ENCODE peak calls at places on chromosomes 16 and 17, in seven cellular contexts. One of them, this sample, is unnamed.

GRCh38 chr16:8070501-8070900 is 519.8 kb downstream of the TMEM114 start:
- DNase-seq in left ventricle myocardium inferior: no peak
- DNase-seq in MM.1S: no peak
- DNase-seq in spleen: no peak
- DNase-seq in dorsolateral prefrontal cortex: peak
- DNase-seq in pancreas: no peak
- DNase-seq in neural progenitor cell: no peak
- DNase-seq in this sample: no peak

GRCh38 chr17:56681561-56682266 is 88.2 kb downstream of the NOG start:
- DNase-seq in left ventricle myocardium inferior: no peak
- DNase-seq in MM.1S: peak
- DNase-seq in spleen: no peak
- DNase-seq in dorsolateral prefrontal cortex: no peak
- DNase-seq in pancreas: no peak
- DNase-seq in neural progenitor cell: no peak
- DNase-seq in this sample: no peak

GRCh38 chr16:65574311-65574966 is 452.6 kb upstream of the CDH11 start:
- DNase-seq in left ventricle myocardium inferior: no peak
- DNase-seq in MM.1S: no peak
- DNase-seq in spleen: no peak
- DNase-seq in dorsolateral prefrontal cortex: no peak
- DNase-seq in pancreas: no peak
- DNase-seq in neural progenitor cell: no peak
- DNase-seq in this sample: no peak

GRCh38 chr16:6035161-6035560 is 937.6 kb upstream of the EEF2KMT start:
- DNase-seq in left ventricle myocardium inferior: no peak
- DNase-seq in MM.1S: no peak
- DNase-seq in spleen: no peak
- DNase-seq in dorsolateral prefrontal cortex: peak
- DNase-seq in pancreas: no peak
- DNase-seq in neural progenitor cell: no peak
- DNase-seq in this sample: no peak

GRCh38 chr16:21950782-21951521 is 2.2 kb upstream of the UQCRC2 start:
- DNase-seq in left ventricle myocardium inferior: no peak
- DNase-seq in MM.1S: peak
- DNase-seq in spleen: no peak
- DNase-seq in dorsolateral prefrontal cortex: no peak
- DNase-seq in pancreas: no peak
- DNase-seq in neural progenitor cell: peak
- DNase-seq in this sample: no peak

GRCh38 chr17:79609175-79609589 is 1.7 kb downstream of the RBFOX3 start:
- DNase-seq in left ventricle myocardium inferior: no peak
- DNase-seq in MM.1S: no peak
- DNase-seq in spleen: no peak
- DNase-seq in dorsolateral prefrontal cortex: no peak
- DNase-seq in pancreas: no peak
- DNase-seq in neural progenitor cell: peak
- DNase-seq in this sample: no peak

GRCh38 chr17:75317671-75318070 is 28.4 kb upstream of the SLC25A19 start:
- DNase-seq in left ventricle myocardium inferior: no peak
- DNase-seq in MM.1S: no peak
- DNase-seq in spleen: peak
- DNase-seq in dorsolateral prefrontal cortex: no peak
- DNase-seq in pancreas: no peak
- DNase-seq in neural progenitor cell: peak
- DNase-seq in this sample: no peak

GRCh38 chr17:77391668-77392375 is 251.1 kb downstream of the SEC14L1 start:
- DNase-seq in left ventricle myocardium inferior: peak
- DNase-seq in MM.1S: no peak
- DNase-seq in spleen: no peak
- DNase-seq in dorsolateral prefrontal cortex: no peak
- DNase-seq in pancreas: no peak
- DNase-seq in neural progenitor cell: peak
- DNase-seq in this sample: no peak

GRCh38 chr17:3886776-3887175 is 6.1 kb downstream of the CAMKK1 start:
- DNase-seq in left ventricle myocardium inferior: no peak
- DNase-seq in MM.1S: no peak
- DNase-seq in spleen: peak
- DNase-seq in dorsolateral prefrontal cortex: no peak
- DNase-seq in pancreas: peak
- DNase-seq in neural progenitor cell: no peak
- DNase-seq in this sample: peak

GRCh38 chr17:83192161-83192788 is 112.9 kb downstream of the METRNL start:
- DNase-seq in left ventricle myocardium inferior: peak
- DNase-seq in MM.1S: no peak
- DNase-seq in spleen: peak
- DNase-seq in dorsolateral prefrontal cortex: no peak
- DNase-seq in pancreas: peak
- DNase-seq in neural progenitor cell: no peak
- DNase-seq in this sample: peak

GRCh38 chr17:1709971-1710806 is at the start of gene TLCD2:
- DNase-seq in left ventricle myocardium inferior: peak
- DNase-seq in MM.1S: no peak
- DNase-seq in spleen: peak
- DNase-seq in dorsolateral prefrontal cortex: no peak
- DNase-seq in pancreas: peak
- DNase-seq in neural progenitor cell: peak
- DNase-seq in this sample: peak

GRCh38 chr17:29158096-29158495 is 22.1 kb downstream of the MYO18A start:
- DNase-seq in left ventricle myocardium inferior: no peak
- DNase-seq in MM.1S: no peak
- DNase-seq in spleen: peak
- DNase-seq in dorsolateral prefrontal cortex: peak
- DNase-seq in pancreas: no peak
- DNase-seq in neural progenitor cell: no peak
- DNase-seq in this sample: no peak

GRCh38 chr16:49556252-49557069 is 182.9 kb downstream of the C16orf78 start:
- DNase-seq in left ventricle myocardium inferior: no peak
- DNase-seq in MM.1S: peak
- DNase-seq in spleen: peak
- DNase-seq in dorsolateral prefrontal cortex: no peak
- DNase-seq in pancreas: no peak
- DNase-seq in neural progenitor cell: peak
- DNase-seq in this sample: no peak

GRCh38 chr16:88479795-88480760 is 27.0 kb downstream of the ZFPM1 start:
- DNase-seq in left ventricle myocardium inferior: no peak
- DNase-seq in MM.1S: no peak
- DNase-seq in spleen: peak
- DNase-seq in dorsolateral prefrontal cortex: no peak
- DNase-seq in pancreas: peak
- DNase-seq in neural progenitor cell: no peak
- DNase-seq in this sample: no peak

GRCh38 chr17:11948791-11949190 is 48.5 kb downstream of the ZNF18 start:
- DNase-seq in left ventricle myocardium inferior: no peak
- DNase-seq in MM.1S: no peak
- DNase-seq in spleen: no peak
- DNase-seq in dorsolateral prefrontal cortex: no peak
- DNase-seq in pancreas: peak
- DNase-seq in neural progenitor cell: no peak
- DNase-seq in this sample: no peak

GRCh38 chr16:85005278-85006069 is 5.9 kb downstream of the ZDHHC7 start:
- DNase-seq in left ventricle myocardium inferior: no peak
- DNase-seq in MM.1S: no peak
- DNase-seq in spleen: no peak
- DNase-seq in dorsolateral prefrontal cortex: no peak
- DNase-seq in pancreas: no peak
- DNase-seq in neural progenitor cell: no peak
- DNase-seq in this sample: peak

GRCh38 chr16:3583303-3584038 is 6.3 kb upstream of the NLRC3 start:
- DNase-seq in left ventricle myocardium inferior: no peak
- DNase-seq in MM.1S: no peak
- DNase-seq in spleen: no peak
- DNase-seq in dorsolateral prefrontal cortex: no peak
- DNase-seq in pancreas: no peak
- DNase-seq in neural progenitor cell: no peak
- DNase-seq in this sample: no peak

GRCh38 chr17:31431098-31431794 is 39.8 kb downstream of the RAB11FIP4 start:
- DNase-seq in left ventricle myocardium inferior: no peak
- DNase-seq in MM.1S: no peak
- DNase-seq in spleen: peak
- DNase-seq in dorsolateral prefrontal cortex: no peak
- DNase-seq in pancreas: no peak
- DNase-seq in neural progenitor cell: no peak
- DNase-seq in this sample: no peak

GRCh38 chr16:19382887-19383816 is 34.5 kb upstream of the TMC5 start:
- DNase-seq in left ventricle myocardium inferior: no peak
- DNase-seq in MM.1S: peak
- DNase-seq in spleen: no peak
- DNase-seq in dorsolateral prefrontal cortex: peak
- DNase-seq in pancreas: peak
- DNase-seq in neural progenitor cell: no peak
- DNase-seq in this sample: peak

GRCh38 chr16:19252904-19253303 is 32.6 kb upstream of the CLEC19A start:
- DNase-seq in left ventricle myocardium inferior: no peak
- DNase-seq in MM.1S: no peak
- DNase-seq in spleen: no peak
- DNase-seq in dorsolateral prefrontal cortex: no peak
- DNase-seq in pancreas: no peak
- DNase-seq in neural progenitor cell: no peak
- DNase-seq in this sample: no peak

GRCh38 chr17:76500745-76501017 is 542 bp downstream of the RHBDF2 start:
- DNase-seq in left ventricle myocardium inferior: no peak
- DNase-seq in MM.1S: no peak
- DNase-seq in spleen: no peak
- DNase-seq in dorsolateral prefrontal cortex: no peak
- DNase-seq in pancreas: no peak
- DNase-seq in neural progenitor cell: no peak
- DNase-seq in this sample: no peak

GRCh38 chr17:73482251-73482661 is 162.0 kb downstream of the SDK2 start:
- DNase-seq in left ventricle myocardium inferior: no peak
- DNase-seq in MM.1S: no peak
- DNase-seq in spleen: peak
- DNase-seq in dorsolateral prefrontal cortex: no peak
- DNase-seq in pancreas: no peak
- DNase-seq in neural progenitor cell: no peak
- DNase-seq in this sample: peak

GRCh38 chr17:73480740-73481139 is 163.5 kb downstream of the SDK2 start:
- DNase-seq in left ventricle myocardium inferior: peak
- DNase-seq in MM.1S: no peak
- DNase-seq in spleen: no peak
- DNase-seq in dorsolateral prefrontal cortex: peak
- DNase-seq in pancreas: no peak
- DNase-seq in neural progenitor cell: no peak
- DNase-seq in this sample: no peak

GRCh38 chr17:73481672-73482071 is 162.6 kb downstream of the SDK2 start:
- DNase-seq in left ventricle myocardium inferior: no peak
- DNase-seq in MM.1S: no peak
- DNase-seq in spleen: peak
- DNase-seq in dorsolateral prefrontal cortex: peak
- DNase-seq in pancreas: no peak
- DNase-seq in neural progenitor cell: no peak
- DNase-seq in this sample: no peak

GRCh38 chr17:73476890-73477350 is 165.1 kb upstream of the CDC42EP4 start:
- DNase-seq in left ventricle myocardium inferior: peak
- DNase-seq in MM.1S: no peak
- DNase-seq in spleen: no peak
- DNase-seq in dorsolateral prefrontal cortex: no peak
- DNase-seq in pancreas: no peak
- DNase-seq in neural progenitor cell: no peak
- DNase-seq in this sample: no peak

GRCh38 chr17:73478768-73479424 is 165.3 kb downstream of the SDK2 start:
- DNase-seq in left ventricle myocardium inferior: no peak
- DNase-seq in MM.1S: no peak
- DNase-seq in spleen: peak
- DNase-seq in dorsolateral prefrontal cortex: no peak
- DNase-seq in pancreas: no peak
- DNase-seq in neural progenitor cell: peak
- DNase-seq in this sample: no peak
- TF ChIP-seq CTCF in left ventricle myocardium inferior: no peak
- TF ChIP-seq CTCF in MM.1S: peak
- TF ChIP-seq CTCF in spleen: no peak
- TF ChIP-seq CTCF in dorsolateral prefrontal cortex: no peak
- TF ChIP-seq CTCF in pancreas: no peak
- TF ChIP-seq CTCF in neural progenitor cell: peak
- TF ChIP-seq CTCF in this sample: no peak

GRCh38 chr17:44770526-44770925 is 11.7 kb downstream of the ADAM11 start:
- DNase-seq in left ventricle myocardium inferior: no peak
- DNase-seq in MM.1S: no peak
- DNase-seq in spleen: no peak
- DNase-seq in dorsolateral prefrontal cortex: no peak
- DNase-seq in pancreas: no peak
- DNase-seq in neural progenitor cell: no peak
- DNase-seq in this sample: no peak
- H3K27ac ChIP-seq in left ventricle myocardium inferior: no peak
- H3K27ac ChIP-seq in MM.1S: no peak
- H3K27ac ChIP-seq in spleen: no peak
- H3K27ac ChIP-seq in dorsolateral prefrontal cortex: no peak
- H3K27ac ChIP-seq in pancreas: no peak
- H3K27ac ChIP-seq in neural progenitor cell: no peak
- H3K27ac ChIP-seq in this sample: no peak

GRCh38 chr16:17555176-17555575 is 84.4 kb upstream of the XYLT1 start:
- DNase-seq in left ventricle myocardium inferior: no peak
- DNase-seq in MM.1S: no peak
- DNase-seq in spleen: no peak
- DNase-seq in dorsolateral prefrontal cortex: no peak
- DNase-seq in pancreas: no peak
- DNase-seq in neural progenitor cell: no peak
- DNase-seq in this sample: no peak
- TF ChIP-seq CTCF in left ventricle myocardium inferior: no peak
- TF ChIP-seq CTCF in MM.1S: no peak
- TF ChIP-seq CTCF in spleen: no peak
- TF ChIP-seq CTCF in dorsolateral prefrontal cortex: no peak
- TF ChIP-seq CTCF in pancreas: no peak
- TF ChIP-seq CTCF in neural progenitor cell: no peak
- TF ChIP-seq CTCF in this sample: no peak

DNA sequence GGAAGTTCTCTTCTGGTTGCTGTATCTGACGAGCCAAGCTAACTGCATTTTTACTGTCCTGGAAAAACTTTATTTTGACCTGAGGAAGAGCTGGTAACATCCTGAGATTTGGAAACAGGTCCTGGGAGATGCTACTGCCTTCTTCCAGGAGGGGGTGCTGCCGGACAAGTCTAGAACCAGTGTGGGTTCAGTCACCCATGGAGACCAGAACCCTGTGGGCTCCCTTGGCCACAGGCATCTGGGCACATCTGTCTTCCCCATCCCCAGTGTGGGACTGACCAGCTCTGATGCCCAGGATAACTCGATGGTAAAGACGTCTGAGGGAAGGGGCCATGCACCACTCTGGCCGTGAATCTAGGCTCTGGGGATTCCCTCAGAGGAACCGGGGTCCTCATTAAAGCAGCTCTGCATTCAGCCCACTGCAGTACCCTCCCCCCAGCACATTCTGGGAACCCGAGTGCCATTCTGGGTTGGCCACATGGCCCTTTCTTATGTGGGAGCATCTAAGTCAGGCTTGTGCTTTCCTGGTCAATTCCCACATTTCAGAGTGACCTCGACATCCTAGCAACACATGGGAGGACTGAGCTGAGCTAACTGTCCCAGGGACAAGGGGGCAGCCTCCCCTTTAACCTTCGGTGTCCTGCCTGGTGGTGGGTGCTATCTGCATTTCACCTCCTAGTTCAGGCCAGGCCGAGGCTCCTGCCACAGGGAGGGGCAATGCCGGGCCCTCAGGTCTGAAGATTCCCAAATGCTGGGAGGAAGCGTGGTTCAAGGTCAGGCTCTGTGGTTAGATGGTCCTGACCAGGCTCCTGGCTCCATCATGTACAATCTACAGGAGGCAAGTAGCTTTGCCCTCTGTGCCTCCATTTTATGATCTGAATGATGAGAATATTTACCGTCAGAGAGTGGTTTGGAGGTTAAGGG is 6.4 kb downstream of the C16orf86 start:
- DNase-seq in left ventricle myocardium inferior: peak
- DNase-seq in MM.1S: peak
- DNase-seq in spleen: peak
- DNase-seq in dorsolateral prefrontal cortex: peak
- DNase-seq in pancreas: peak
- DNase-seq in neural progenitor cell: peak
- DNase-seq in this sample: peak
- H3K27ac ChIP-seq in left ventricle myocardium inferior: peak
- H3K27ac ChIP-seq in MM.1S: no peak
- H3K27ac ChIP-seq in spleen: peak
- H3K27ac ChIP-seq in dorsolateral prefrontal cortex: peak
- H3K27ac ChIP-seq in pancreas: peak
- H3K27ac ChIP-seq in neural progenitor cell: no peak
- H3K27ac ChIP-seq in this sample: peak